ENCODE peak calls at places on chromosomes 13 and 19, in eight cellular contexts. W is cardiac fibroblast; J is activated CD4-positive, CD25-positive, alpha-beta regulatory T cell treated with anti-CD3 and anti-CD28 coated beads, Interleukin-2, amount 50 U/mL, for 72 hours; I is H54; H is activated naive CD4-positive, alpha-beta T cell; X is NCI-H748 treated with DMSO at 0.1 percent for 48 hours; S is activated CD4-positive, alpha-beta T cell treated with anti-CD3 and anti-CD28 coated beads for 48 hours; F is SW 1271. U is an unnamed sample.

GRCh38 chr19:51687791-51688664 is 5.1 kb upstream of the SPACA6 start:
- DNase-seq in J (no peak), S (no peak), H (no peak), X (peak; percentile 47), W (peak; percentile 67), I (no peak), F (no peak), U (peak; percentile 82)

GRCh38 chr13:112968380-112968909 is 569 bp upstream of the MCF2L start:
- DNase-seq in F (no peak), H (peak; percentile 45), J (peak; percentile 55), S (peak; percentile 57), W (no peak), X (no peak), I (no peak), U (no peak)

GRCh38 chr13:32150239-32150638 is 118.7 kb downstream of the FRY start:
- DNase-seq in W (peak; percentile 7), H (no peak), J (no peak), S (no peak), I (no peak), F (no peak), X (no peak), U (no peak)

GRCh38 chr13:35469781-35470380 is 6.6 kb downstream of the MAB21L1 start:
- DNase-seq in I (no peak), S (no peak), X (no peak), W (no peak), H (no peak), J (no peak), F (no peak), U (peak; percentile 56)

GRCh38 chr19:35986664-35987570 is 8.1 kb upstream of the SDHAF1 start:
- DNase-seq in H (no peak), S (peak; percentile 37), W (no peak), X (peak; percentile 64), F (no peak), J (no peak), I (no peak), U (peak; percentile 41)

GRCh38 chr13:61410669-61411297 is 4.9 kb downstream of the PCDH20 start:
- DNase-seq in J (no peak), S (no peak), H (no peak), X (peak; percentile 19), I (no peak), W (peak; percentile 34), F (no peak), U (no peak)

GRCh38 chr19:58571575-58571947 is 1.6 kb downstream of the MZF1 start:
- DNase-seq in J (peak; percentile 21), F (no peak), S (no peak), I (no peak), H (no peak), X (no peak), W (no peak), U (no peak)

GRCh38 chr13:28545583-28546333 is 50.8 kb upstream of the FLT1 start:
- DNase-seq in J (no peak), W (no peak), X (peak; percentile 56), H (no peak), F (no peak), I (no peak), S (no peak), U (no peak)

GRCh38 chr13:102235689-102236088 is 166.2 kb downstream of the FGF14 start:
- DNase-seq in F (no peak), X (no peak), I (no peak), W (no peak), J (no peak), S (no peak), H (no peak), U (no peak)

GRCh38 chr13:85283408-85283807 is 515.8 kb downstream of the SLITRK6 start:
- DNase-seq in F (no peak), X (no peak), S (no peak), H (no peak), I (no peak), W (no peak), J (no peak), U (no peak)

GRCh38 chr19:18612772-18613588 is at the start of gene TMEM59L:
- DNase-seq in W (no peak), I (no peak), J (no peak), F (no peak), S (no peak), X (no peak), H (no peak), U (peak; percentile 35)

GRCh38 chr19:54154603-54155345 is 4.7 kb downstream of the LENG1 start:
- DNase-seq in J (no peak), H (peak; percentile 12), X (no peak), I (peak; percentile 54), F (no peak), W (peak; percentile 84), S (peak; percentile 58), U (peak; percentile 54)

GRCh38 chr19:15025237-15025636 is 24.0 kb upstream of the CASP14 start:
- DNase-seq in X (no peak), W (peak; percentile 4), F (no peak), H (no peak), J (no peak), S (no peak), I (peak; percentile 50), U (no peak)

GRCh38 chr13:86020350-86021002 is 221.3 kb upstream of the SLITRK6 start:
- DNase-seq in H (no peak), S (no peak), W (peak; percentile 2), I (peak; percentile 1), J (no peak), X (peak; percentile 39), F (no peak), U (no peak)

GRCh38 chr13:112700291-112701060 is 10.6 kb downstream of the ATP11A start:
- DNase-seq in H (no peak), F (no peak), I (no peak), J (no peak), S (no peak), X (no peak), W (no peak), U (no peak)

GRCh38 chr19:13121551-13122274 is 3.6 kb downstream of the NACC1 start:
- DNase-seq in W (peak; percentile 46), X (no peak), J (no peak), I (no peak), S (no peak), F (no peak), H (no peak), U (no peak)

GRCh38 chr13:113670541-113670940 is 3.5 kb downstream of the GRK1 start:
- DNase-seq in S (no peak), F (no peak), I (no peak), X (no peak), J (peak; percentile 26), H (no peak), W (no peak), U (no peak)

GRCh38 chr19:1907563-1908363 is 2.6 kb downstream of the ADAT3 start:
- DNase-seq in F (no peak), I (no peak), H (no peak), S (no peak), J (no peak), W (no peak), X (no peak), U (no peak)

GRCh38 chr13:104301216-104301975 is 1235.2 kb upstream of the SLC10A2 start:
- DNase-seq in W (no peak), I (no peak), X (no peak), H (no peak), S (no peak), F (no peak), J (no peak), U (no peak)

GRCh38 chr13:109204252-109204651 is 574.8 kb downstream of the MYO16 start:
- DNase-seq in I (no peak), J (no peak), X (no peak), F (no peak), H (no peak), W (peak; percentile 30), S (no peak), U (peak; percentile 33)

GRCh38 chr19:18232540-18233223 is 6.4 kb upstream of the PDE4C start:
- DNase-seq in J (no peak), I (no peak), H (no peak), W (peak; percentile 12), S (peak; percentile 31), X (no peak), F (no peak), U (no peak)

GRCh38 chr13:42878721-42879120 is 97.3 kb downstream of the FAM216B start:
- DNase-seq in S (no peak), F (no peak), H (no peak), W (peak; percentile 46), X (no peak), J (no peak), I (no peak), U (no peak)

GRCh38 chr19:4647676-4648644 is 8.6 kb downstream of the TNFAIP8L1 start:
- DNase-seq in S (no peak), X (no peak), I (no peak), W (peak; percentile 93), H (no peak), J (no peak), F (no peak), U (no peak)

GRCh38 chr13:113413898-113414282 is 39.4 kb downstream of the ADPRHL1 start:
- DNase-seq in X (no peak), J (no peak), H (no peak), F (no peak), S (no peak), I (no peak), W (peak; percentile 25), U (no peak)

GRCh38 chr13:95115525-95115924 is 185.7 kb downstream of the ABCC4 start:
- DNase-seq in I (no peak), X (peak; percentile 46), S (no peak), J (no peak), F (no peak), W (no peak), H (no peak), U (no peak)

GRCh38 chr13:99140831-99141230 is 59.8 kb upstream of the UBAC2 start:
- DNase-seq in I (no peak), W (no peak), X (no peak), H (no peak), F (no peak), S (no peak), J (no peak), U (no peak)

GRCh38 chr13:90585392-90585791 is 762.1 kb upstream of the MIR17HG start:
- DNase-seq in H (no peak), J (no peak), W (no peak), X (no peak), F (no peak), I (no peak), S (no peak), U (no peak)

GRCh38 chr19:14544977-14545715 is 15.8 kb downstream of the TECR start:
- DNase-seq in S (no peak), X (no peak), H (no peak), I (no peak), J (no peak), F (no peak), W (no peak), U (no peak)

GRCh38 chr13:40394304-40394983 is 272.0 kb downstream of the FOXO1 start:
- DNase-seq in X (no peak), H (no peak), J (no peak), I (no peak), W (peak; percentile 52), F (no peak), S (no peak), U (peak; percentile 38)

GRCh38 chr13:43986395-43986794 is 106.7 kb downstream of the LACC1 start:
- DNase-seq in X (peak; percentile 99), I (no peak), W (no peak), H (no peak), S (no peak), F (no peak), J (no peak), U (no peak)

GRCh38 chr19:55563261-55563690 is 17.4 kb downstream of the ZNF579 start:
- DNase-seq in X (peak; percentile 7), I (no peak), F (no peak), J (no peak), H (no peak), W (no peak), S (no peak), U (no peak)

GRCh38 chr13:26112843-26113242 is 61.0 kb upstream of the SHISA2 start:
- DNase-seq in H (no peak), F (no peak), S (no peak), W (peak; percentile 7), X (peak; percentile 23), I (no peak), J (no peak), U (no peak)

GRCh38 chr19:5131031-5131865 is 162.3 kb downstream of the KDM4B start:
- DNase-seq in H (no peak), F (no peak), X (no peak), W (no peak), S (no peak), J (no peak), I (no peak), U (no peak)

GRCh38 chr13:42071667-42072419 is 23.4 kb downstream of the DGKH start:
- DNase-seq in W (peak; percentile 48), F (no peak), S (no peak), J (no peak), I (no peak), X (no peak), H (no peak), U (no peak)

U was measured in foreskin fibroblast.